ENCODE peak calls at places on chromosomes 2 and 18, in five cellular contexts. I, J, K, P and X are unnamed samples.

GRCh38 chr18:57771183-57771582 is 31.9 kb downstream of the ATP8B1 start:
- DNase-seq in J (peak; percentile 32), K (peak; percentile 24), I (no peak), P (no peak), X (no peak)

GRCh38 chr2:231928901-231929725 is 2.9 kb upstream of the NPPC start:
- DNase-seq in I (no peak), J (no peak), P (no peak), K (no peak), X (no peak)

GRCh38 chr2:238282861-238283738 is 5.3 kb downstream of the PER2 start:
- DNase-seq in I (no peak), K (no peak), J (no peak), P (no peak), X (no peak)

GRCh38 chr2:177338177-177338721 is 54.3 kb upstream of the AGPS start:
- DNase-seq in I (no peak), J (no peak), K (no peak), P (peak; percentile 41), X (peak; percentile 17)

GRCh38 chr2:146317959-146318358 is 1526.9 kb upstream of the ACVR2A start:
- DNase-seq in J (no peak), P (no peak), I (no peak), K (no peak), X (peak; percentile 2)

GRCh38 chr18:9897129-9897528 is 11.4 kb downstream of the TXNDC2 start:
- DNase-seq in P (no peak), K (peak; percentile 23), J (no peak), I (no peak), X (no peak)

GRCh38 chr2:225008935-225009334 is 33.3 kb downstream of the DOCK10 start:
- DNase-seq in J (no peak), P (peak; percentile 5), I (no peak), K (peak; percentile 77), X (no peak)

GRCh38 chr18:5059540-5060032 is 137.5 kb downstream of the AKAIN1 start:
- DNase-seq in K (no peak), I (no peak), P (no peak), J (no peak), X (no peak)

GRCh38 chr2:178767099-178768060 is 39.8 kb downstream of the TTN start:
- DNase-seq in K (no peak), J (no peak), I (no peak), P (no peak), X (no peak)

GRCh38 chr2:72952961-72953360 is 35.6 kb downstream of the EMX1 start:
- DNase-seq in J (no peak), K (no peak), P (no peak), I (no peak), X (no peak)

GRCh38 chr2:72950558-72951255 is 33.4 kb downstream of the EMX1 start:
- DNase-seq in I (no peak), J (no peak), P (no peak), K (no peak), X (no peak)

GRCh38 chr2:72951303-72952095 is 34.2 kb downstream of the EMX1 start:
- DNase-seq in J (no peak), P (no peak), K (peak; percentile 93), I (no peak), X (no peak)

GRCh38 chr2:72953528-72953927 is 36.2 kb downstream of the EMX1 start:
- DNase-seq in I (no peak), J (no peak), P (no peak), K (no peak), X (no peak)

GRCh38 chr2:72952110-72952823 is 34.9 kb downstream of the EMX1 start:
- DNase-seq in P (no peak), J (no peak), K (peak; percentile 34), I (no peak), X (no peak)
- H3K4me1 ChIP-seq in P (no peaks in the 10 kb centered on the region), J (no peaks in the 10 kb centered on the region), K (peaks cover 24% of the 10 kb centered on the region), I (peaks cover 8% of the 10 kb centered on the region), X (peaks cover 11% of the 10 kb centered on the region)

DNA sequence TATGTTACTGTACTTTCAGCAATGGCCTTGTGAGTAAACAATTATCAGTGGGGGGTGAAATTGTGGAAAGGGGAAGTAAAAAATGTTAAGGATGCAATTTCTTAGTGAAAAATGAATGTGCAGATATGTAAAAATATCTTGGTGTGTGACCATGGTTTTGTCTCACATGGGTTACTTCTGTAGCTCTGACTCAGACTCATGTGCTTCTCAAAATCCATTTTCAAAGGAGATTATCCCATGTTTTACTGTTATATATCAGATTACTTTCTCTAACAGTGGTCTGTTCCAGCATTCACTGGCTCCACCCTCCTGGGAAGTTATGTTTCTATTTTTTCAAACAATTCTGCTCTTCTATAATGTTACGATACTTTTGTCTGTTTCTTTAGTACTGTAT is 298.2 kb upstream of the COL3A1 start:
- DNase-seq in K (no peak), I (no peak), P (no peak), J (no peak), X (no peak)
- H2AFZ ChIP-seq in K (no peak overlapping the region), I (no peak overlapping the region), P (no peak overlapping the region), J (no peak overlapping the region), X (no peak overlapping the region)

DNA sequence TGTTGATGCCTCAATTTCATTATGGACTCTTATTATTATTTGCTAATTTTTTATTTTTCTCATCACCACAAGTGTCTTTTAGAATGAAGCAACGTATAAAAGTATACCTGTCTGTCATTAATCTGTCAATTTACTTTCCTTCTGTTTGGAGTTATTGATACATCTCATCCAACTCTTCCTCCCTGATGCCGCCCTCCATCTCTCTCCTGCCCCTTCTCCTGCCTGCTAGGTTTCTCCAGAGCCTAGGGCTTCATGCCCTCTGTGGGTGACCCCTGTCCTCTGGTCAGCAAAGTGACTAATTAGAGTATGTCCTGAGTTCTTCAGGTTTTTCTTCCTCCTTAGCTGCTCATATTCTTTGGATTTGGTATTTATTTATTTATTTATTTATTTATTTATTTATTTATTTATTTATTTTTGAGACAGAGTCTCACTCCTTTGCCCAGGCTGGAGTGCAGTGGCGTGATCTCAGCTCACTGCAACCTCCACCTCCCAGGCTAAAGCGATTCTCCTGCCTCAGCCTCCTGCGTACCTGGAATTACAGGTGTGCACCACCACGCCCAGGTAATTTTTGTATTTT is 162.5 kb upstream of the MYCN start:
- DNase-seq in K (no peak), J (no peak), P (no peak), I (no peak), X (no peak)
- H3K4me1 ChIP-seq in K (no peaks in the 10 kb centered on the region), J (peaks cover 3% of the 10 kb centered on the region), P (peaks cover 52% of the 10 kb centered on the region), I (peaks cover 8% of the 10 kb centered on the region), X (no peaks in the 10 kb centered on the region)

GRCh38 chr18:23053756-23054457 is 81.4 kb upstream of the CABLES1 start:
- DNase-seq in J (peak; percentile 62), K (peak; percentile 92), P (peak; percentile 50), I (peak; percentile 40), X (peak; percentile 73)

GRCh38 chr18:23054553-23054952 is 80.7 kb upstream of the CABLES1 start:
- DNase-seq in K (no peak), J (no peak), P (no peak), I (no peak), X (no peak)

GRCh38 chr18:23043803-23044376 is 91.4 kb upstream of the CABLES1 start:
- DNase-seq in P (no peak), I (no peak), K (no peak), J (no peak), X (no peak)

GRCh38 chr18:23049698-23050373 is 85.4 kb upstream of the CABLES1 start:
- DNase-seq in K (no peak), J (no peak), I (no peak), P (no peak), X (no peak)
- H2AFZ ChIP-seq in K (no peak overlapping the region), J (no peak overlapping the region), I (peak overlapping the region; percentile 11), P (no peak overlapping the region), X (no peak overlapping the region)